ENCODE peak calls at places on chromosomes 12 and 14, in nine cellular contexts. L is NCI-H2029 treated with DMSO at 0.1 percent for 48 hours; K is GM18507; N is OCI-LY7; P is activated T-helper 1 cell treated with anti-CD3 and anti-CD28 coated beads, Interleukin-12 subunit alpha, Interleukin-12 subunit beta, Interleukin-2, Interleukin-4 antibody, amounts not matched to agents 30 ng/mL and 10 ng/mL and 1 ng/mL, durations not matched to agents 14 hours and 24 hours and 36 hours; Q is Calu3; G is brain microvascular endothelial cell; V is activated CD4-positive, alpha-beta T cell treated with anti-CD3 and anti-CD28 coated beads, Interleukin-2, amount 50 U/mL, for 1 hour; Z is GM23248. H is an unnamed sample.

GRCh38 chr14:61678966-61679365 is 16.3 kb upstream of the HIF1A start:
- DNase-seq in L (no peak), K (no peak), N (no peak), P (no peak), Q (no peak), G (no peak), V (no peak), Z (peak; percentile 17), H (no peak)

GRCh38 chr14:89378119-89378518 is 38.9 kb downstream of the FOXN3 start:
- DNase-seq in L (no peak), K (no peak), N (no peak), P (no peak), Q (no peak), G (peak; percentile 94), V (peak; percentile 5), Z (peak; percentile 77), H (peak; percentile 73)

GRCh38 chr12:55728932-55729591 is at the start of gene CD63:
- DNase-seq in L (no peak), K (peak; percentile 77), N (peak; percentile 75), P (peak; percentile 44), Q (peak; percentile 93), G (peak; percentile 81), V (peak; percentile 27), Z (peak; percentile 95), H (peak; percentile 88)

GRCh38 chr12:62123721-62124203 is 136.4 kb upstream of the USP15 start:
- DNase-seq in L (peak; percentile 42), K (peak; percentile 4), N (peak; percentile 49), P (no peak), Q (peak; percentile 68), G (peak; percentile 46), V (peak; percentile 15), Z (peak; percentile 75), H (peak; percentile 58)

GRCh38 chr12:111991535-111991934 is 21.4 kb downstream of the TMEM116 start:
- DNase-seq in L (no peak), K (no peak), N (no peak), P (no peak), Q (no peak), G (no peak), V (no peak), Z (no peak), H (no peak)

GRCh38 chr12:119308743-119309456 is 25.6 kb upstream of the CCDC60 start:
- DNase-seq in L (no peak), K (no peak), N (no peak), P (no peak), Q (no peak), G (no peak), V (no peak), Z (no peak), H (no peak)

GRCh38 chr12:66107451-66107915 is 23.1 kb downstream of the LLPH start:
- DNase-seq in L (peak; percentile 86), K (peak; percentile 23), N (peak; percentile 82), P (peak; percentile 43), Q (peak; percentile 88), G (peak; percentile 84), V (peak; percentile 6), Z (peak; percentile 92), H (peak; percentile 97)

GRCh38 chr12:67792185-67792584 is 143.6 kb downstream of the DYRK2 start:
- DNase-seq in L (no peak), K (no peak), N (no peak), P (no peak), Q (no peak), G (no peak), V (no peak), Z (no peak), H (no peak)

GRCh38 chr12:42807766-42808165 is 218.2 kb upstream of the PRICKLE1 start:
- DNase-seq in L (no peak), K (no peak), N (no peak), P (no peak), Q (no peak), G (peak; percentile 71), V (no peak), Z (no peak), H (no peak)

GRCh38 chr12:96364092-96364700 is 36.0 kb downstream of the CDK17 start:
- DNase-seq in L (no peak), K (no peak), N (no peak), P (no peak), Q (no peak), G (no peak), V (no peak), Z (no peak), H (no peak)

GRCh38 chr12:81078469-81079196 is 754 bp downstream of the ACSS3 start:
- DNase-seq in L (no peak), K (no peak), N (no peak), P (no peak), Q (no peak), G (peak; percentile 55), V (no peak), Z (peak; percentile 71), H (peak; percentile 80)

GRCh38 chr12:106046947-106047346 is 91.8 kb downstream of the NUAK1 start:
- DNase-seq in L (no peak), K (no peak), N (no peak), P (no peak), Q (no peak), G (no peak), V (no peak), Z (no peak), H (no peak)

GRCh38 chr14:22882064-22882463 is 958 bp upstream of the REM2 start:
- DNase-seq in L (no peak), K (no peak), N (no peak), P (no peak), Q (no peak), G (no peak), V (no peak), Z (no peak), H (no peak)

GRCh38 chr14:56087824-56088571 is 30.2 kb upstream of the PELI2 start:
- DNase-seq in L (peak; percentile 78), K (no peak), N (no peak), P (no peak), Q (no peak), G (no peak), V (no peak), Z (no peak), H (peak; percentile 21)

GRCh38 chr14:21940887-21941855 is 267.6 kb upstream of the OR4E1 start:
- DNase-seq in L (no peak), K (no peak), N (peak; percentile 52), P (no peak), Q (peak; percentile 43), G (no peak), V (peak; percentile 30), Z (peak; percentile 31), H (peak; percentile 24)